ENCODE peak calls at places on chromosomes 11 and 22, in four cellular contexts. O is naive thymus-derived CD4-positive, alpha-beta T cell; B is right atrium auricular region; E is prostate gland. L is an unnamed sample. For H3K4me1, the result is how much of the 10 kb centered on the place peaks cover.

GRCh38 chr11:5405173-5405572 is 16.7 kb upstream of the OR51Q1 start:
- DNase-seq in B (no peak), E (no peak), O (no peak), L (no peak)

GRCh38 chr11:64148917-64149617 is 16.8 kb downstream of the MACROD1 start:
- DNase-seq in B (no peak), E (no peak), O (no peak), L (no peak)

GRCh38 chr11:34621876-34622275 is 983 bp downstream of the EHF start:
- DNase-seq in O (no peak), E (no peak), B (no peak), L (no peak)

GRCh38 chr22:22930571-22931556 is 43.2 kb downstream of the IGLL5 start:
- DNase-seq in B (no peak), O (no peak), E (no peak), L (no peak)

GRCh38 chr22:25080855-25081254 is 118.8 kb upstream of the CRYBB3 start:
- DNase-seq in E (no peak), B (no peak), O (no peak), L (no peak)

GRCh38 chr22:40121463-40121862 is 56.3 kb upstream of the TNRC6B start:
- DNase-seq in O (no peak), B (no peak), E (no peak), L (peak)

GRCh38 chr11:27462543-27462942 is 10.0 kb downstream of the LGR4 start:
- DNase-seq in B (no peak), E (no peak), O (no peak), L (no peak)

GRCh38 chr11:64472593-64473455 is 113.9 kb downstream of the RPS6KA4 start:
- DNase-seq in E (no peak), O (no peak), B (no peak), L (no peak)

GRCh38 chr22:26553056-26553752 is 36.7 kb downstream of the TPST2 start:
- DNase-seq in B (no peak), E (no peak), O (no peak), L (no peak)

GRCh38 chr22:49513358-49513851 is 314.3 kb downstream of the BRD1 start:
- DNase-seq in B (no peak), O (no peak), E (no peak), L (no peak)

GRCh38 chr22:44182591-44183588 is 2.2 kb downstream of the PARVG start:
- DNase-seq in B (peak), O (peak), E (no peak), L (peak)

GRCh38 chr11:119115484-119116234 is 5.7 kb upstream of the HINFP start:
- DNase-seq in B (peak), E (no peak), O (no peak), L (peak)
- H3K4me3 ChIP-seq in B (no peak), E (no peak), O (peak), L (no peak)

DNA sequence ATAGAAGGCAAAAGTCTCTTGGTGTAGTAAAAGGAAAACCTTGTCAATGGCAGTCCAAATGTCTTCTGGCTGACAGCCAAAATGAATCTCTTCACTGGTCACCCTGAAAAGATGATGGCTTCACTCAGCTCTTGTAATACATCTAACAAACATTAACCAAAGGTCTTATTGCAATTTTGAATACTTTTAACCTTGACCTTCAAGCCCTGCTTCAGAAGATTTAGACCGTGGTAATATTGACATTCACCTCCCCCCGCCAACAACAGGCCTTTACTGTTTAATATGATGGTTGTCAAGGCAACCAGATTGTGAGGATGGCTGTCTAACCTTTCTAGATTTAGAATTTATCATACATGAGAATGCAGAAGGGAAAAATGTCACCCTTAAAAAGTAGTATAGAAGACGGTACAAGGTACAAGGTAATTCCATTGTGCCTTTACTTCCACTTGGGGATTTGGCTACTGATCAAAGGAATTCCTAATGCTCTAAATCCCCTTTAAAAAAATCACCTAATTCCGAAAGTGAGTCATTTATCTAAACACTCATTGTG is 342.3 kb downstream of the LARGE1 start:
- DNase-seq in E (no peak), B (no peak), O (no peak), L (no peak)
- H3K4me1 ChIP-seq in E (under half), B (under half), O (under half), L (under half)

DNA sequence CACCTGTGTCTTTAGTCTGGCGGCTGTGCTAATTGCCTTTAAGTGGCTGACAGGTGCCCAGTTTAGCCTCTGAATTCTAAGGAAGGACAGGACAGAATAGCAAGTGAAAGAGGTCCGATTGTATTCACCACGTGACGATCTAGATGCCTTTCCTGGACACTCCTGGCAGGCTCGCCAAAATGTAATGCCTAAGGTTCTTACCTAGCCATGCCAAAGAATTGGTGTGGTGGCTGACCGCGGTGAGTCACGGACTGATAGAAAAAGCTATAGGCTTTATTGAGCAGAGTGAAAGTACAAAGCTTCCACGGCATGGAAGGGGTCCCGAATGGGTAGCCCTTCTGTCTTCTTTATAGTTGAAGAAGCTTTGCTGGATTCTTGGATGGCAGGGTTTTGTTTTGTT is 26.8 kb downstream of the ANKRD42 start:
- DNase-seq in B (no peak), O (no peak), E (no peak), L (no peak)
- H3K4me3 ChIP-seq in B (no peak), O (no peak), E (no peak), L (no peak)

DNA sequence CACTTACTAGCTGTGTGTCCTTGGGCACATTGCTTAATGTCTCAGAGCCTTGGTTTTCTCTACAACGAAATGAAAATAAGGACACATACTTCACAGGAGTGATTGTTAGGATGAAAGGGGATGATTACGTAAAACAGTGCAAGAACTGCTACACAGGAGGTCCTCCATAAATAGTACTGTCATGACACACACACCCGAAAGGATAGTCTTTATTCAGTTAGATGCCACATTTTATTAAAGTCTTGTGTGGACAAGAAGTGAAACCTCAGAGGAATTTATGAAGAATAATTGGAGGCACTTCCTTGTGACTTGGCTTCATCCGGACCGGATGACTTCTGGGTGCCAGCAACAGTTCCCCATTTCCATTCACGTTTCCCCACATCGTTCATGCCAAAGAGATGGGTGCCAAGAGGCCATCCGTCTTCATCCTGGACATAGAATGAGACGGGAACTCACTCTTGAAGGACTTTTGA is 67.4 kb upstream of the ATXN10 start:
- DNase-seq in B (no peak), O (no peak), E (peak), L (no peak)
- H3K4me1 ChIP-seq in B (under half), O (under half), E (under half), L (under half)

GRCh38 chr11:72753341-72754148 is 1.3 kb upstream of the ARAP1 start:
- DNase-seq in E (no peak), O (no peak), B (no peak), L (no peak)
- H3K4me3 ChIP-seq in E (no peak), O (peak), B (no peak), L (peak)

GRCh38 chr22:46583571-46583970 is 36.6 kb upstream of the GRAMD4 start:
- DNase-seq in O (no peak), B (no peak), E (no peak), L (no peak)

GRCh38 chr22:46582281-46582811 is 37.8 kb upstream of the GRAMD4 start:
- DNase-seq in E (no peak), B (no peak), O (no peak), L (no peak)

GRCh38 chr22:46579751-46580449 is 40.3 kb upstream of the GRAMD4 start:
- DNase-seq in O (no peak), E (no peak), B (no peak), L (no peak)

GRCh38 chr22:46580940-46581579 is 39.1 kb upstream of the GRAMD4 start:
- DNase-seq in E (no peak), B (no peak), O (no peak), L (no peak)

GRCh38 chr22:46581580-46582244 is 38.5 kb upstream of the GRAMD4 start:
- DNase-seq in B (no peak), O (no peak), E (no peak), L (no peak)
- H3K4me1 ChIP-seq in B (half or more), O (under half), E (under half), L (under half)

GRCh38 chr22:41700105-41700358 is 729 bp downstream of the MEI1 start:
- DNase-seq in E (no peak), B (no peak), O (no peak), L (no peak)

GRCh38 chr22:41697126-41697775 is 2.1 kb upstream of the MEI1 start:
- DNase-seq in O (peak), B (peak), E (peak), L (peak)

GRCh38 chr22:41696714-41697113 is 2.6 kb upstream of the MEI1 start:
- DNase-seq in O (no peak), E (no peak), B (no peak), L (no peak)

GRCh38 chr22:41702763-41703162 is 3.5 kb downstream of the MEI1 start:
- DNase-seq in O (no peak), B (no peak), E (no peak), L (no peak)

DNA sequence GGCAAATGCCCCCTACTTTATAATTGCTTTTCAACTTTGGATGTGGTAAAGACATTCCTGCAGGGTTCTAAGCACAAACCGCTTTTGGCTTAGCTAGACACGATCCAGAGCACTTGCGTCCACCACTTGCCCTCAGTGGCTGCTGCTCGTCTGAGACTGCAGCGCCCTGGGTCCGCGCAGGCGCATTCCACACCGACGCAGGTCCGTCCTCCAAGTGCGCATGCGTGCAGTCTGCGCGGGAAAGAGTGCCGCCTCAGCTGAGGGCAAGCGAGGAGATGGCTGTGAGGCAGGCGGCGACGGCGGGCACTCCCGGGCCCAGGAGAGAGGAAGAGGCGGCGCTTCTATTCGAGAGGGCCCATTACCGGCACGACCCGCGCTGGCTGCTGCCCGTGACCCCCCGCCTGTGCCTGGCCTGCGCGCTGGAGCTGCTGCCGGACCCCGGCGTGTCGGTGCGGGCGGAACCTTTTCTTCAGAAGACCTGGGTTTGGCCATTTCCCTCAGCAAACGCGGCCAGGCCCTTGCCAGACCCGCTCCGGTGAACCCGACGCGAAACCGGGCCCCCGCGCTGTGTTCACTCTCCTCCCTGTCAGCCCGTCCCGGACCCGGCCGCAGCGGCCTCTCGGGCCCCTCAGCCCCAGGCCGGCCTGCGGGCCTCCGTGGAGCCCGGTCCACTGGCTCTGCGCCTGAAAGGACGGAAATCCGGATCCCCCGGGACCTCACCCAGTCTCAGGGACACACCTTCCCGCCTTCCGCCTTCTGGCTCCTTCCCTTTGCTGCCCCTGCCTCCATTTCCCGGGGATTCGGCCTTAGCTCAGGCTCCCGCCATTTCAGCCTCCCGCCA is at the start of gene MEI1:
- DNase-seq in O (peak), B (peak), E (peak), L (peak)
- H3K4me3 ChIP-seq in O (peak), B (no peak), E (no peak), L (peak)

L was measured in CD8-positive, alpha-beta memory T cell.